ENCODE peak calls at places on chromosomes 11 and 22, in five cellular contexts. C is K562, Y is H1, K is GM12878, M is HepG2. N is an unnamed sample.

GRCh38 chr11:35478411-35479139 is 46.8 kb downstream of the PAMR1 start:
- DNase-seq in M (no peak), K (no peak), C (no peak), Y (no peak), N (no peak)

GRCh38 chr22:43239102-43239875 is 52.4 kb upstream of the TTLL12 start:
- DNase-seq in K (no peak), M (no peak), C (no peak), Y (no peak), N (no peak)

GRCh38 chr11:87972133-87972532 is 203.1 kb downstream of the RAB38 start:
- DNase-seq in Y (no peak), M (no peak), K (no peak), C (no peak), N (no peak)

GRCh38 chr11:126567419-126567818 is 211.9 kb downstream of the ST3GAL4 start:
- DNase-seq in Y (no peak), K (no peak), M (no peak), C (no peak), N (no peak)

GRCh38 chr22:40385041-40385782 is 14.8 kb downstream of the SGSM3 start:
- DNase-seq in M (no peak), Y (no peak), C (no peak), K (no peak), N (no peak)

GRCh38 chr11:47863189-47863892 is 15.2 kb upstream of the NUP160 start:
- DNase-seq in K (no peak), M (no peak), C (no peak), Y (no peak), N (no peak)

GRCh38 chr11:8290122-8290810 is 26.6 kb upstream of the LMO1 start:
- DNase-seq in K (no peak), Y (no peak), C (no peak), M (no peak), N (no peak)

GRCh38 chr11:124825876-124826275 is 25.7 kb upstream of the MSANTD2 start:
- DNase-seq in C (no peak), M (no peak), K (no peak), Y (no peak), N (no peak)

GRCh38 chr11:110070176-110070575 is 23.0 kb upstream of the ZC3H12C start:
- DNase-seq in C (no peak), K (no peak), M (no peak), Y (no peak), N (no peak)

GRCh38 chr11:64560941-64561340 is 30.1 kb upstream of the SLC22A12 start:
- DNase-seq in C (no peak), Y (no peak), M (no peak), K (no peak), N (no peak)

GRCh38 chr11:118885319-118885718 is 1.6 kb downstream of the CXCR5 start:
- DNase-seq in C (no peak), Y (no peak), M (no peak), K (no peak), N (no peak)

GRCh38 chr11:6437993-6438392 is 2.8 kb downstream of the HPX start:
- DNase-seq in M (no peak), Y (no peak), K (no peak), C (no peak), N (no peak)

GRCh38 chr11:6437423-6437822 is 3.4 kb downstream of the HPX start:
- DNase-seq in C (peak), K (no peak), Y (no peak), M (no peak), N (no peak)

GRCh38 chr11:6442441-6442840 is 1.7 kb upstream of the HPX start:
- DNase-seq in Y (no peak), M (no peak), C (no peak), K (no peak), N (no peak)

GRCh38 chr11:6440906-6441358 is at the start of gene HPX:
- DNase-seq in K (no peak), M (peak), Y (no peak), C (no peak), N (no peak)

DNA sequence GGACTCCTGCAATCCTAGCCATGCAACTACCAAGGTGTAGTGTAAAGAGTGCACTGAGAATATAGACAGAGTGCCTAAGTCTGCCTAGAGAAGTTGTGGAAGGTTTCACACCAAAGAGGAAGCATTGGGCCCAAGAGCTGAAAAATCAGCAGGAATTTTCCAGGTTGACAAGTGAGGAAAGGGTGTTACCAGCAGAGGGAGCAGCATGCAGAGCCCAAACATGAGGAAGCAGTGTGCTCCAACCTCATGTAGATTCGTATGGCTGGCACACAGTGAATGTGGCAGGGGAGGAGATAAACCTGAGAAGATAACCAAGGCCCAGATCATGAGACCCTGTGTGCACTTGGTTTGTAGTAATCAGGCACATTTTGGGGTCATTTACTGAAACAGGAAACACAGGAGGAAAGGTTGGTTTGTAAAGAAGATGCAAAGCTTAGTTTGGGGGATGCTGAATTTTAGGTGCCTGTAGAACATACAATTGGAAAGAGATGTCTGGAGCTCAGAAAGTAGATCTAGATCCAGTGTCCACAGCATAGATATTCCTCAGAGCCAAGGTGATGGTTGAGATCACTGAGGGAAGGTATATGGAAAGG is 1.7 kb downstream of the HPX start:
- DNase-seq in M (peak), C (peak), Y (no peak), K (no peak), N (peak)
- TF ChIP-seq SRF in M (no peak), C (no peak), Y (no peak), K (no peak), N (no peak)

GRCh38 chr11:112459001-112459400 is 198.3 kb upstream of the PLET1 start:
- DNase-seq in Y (no peak), C (no peak), K (no peak), M (no peak), N (no peak)
- TF ChIP-seq SRF in Y (no peak), C (no peak), K (no peak), M (no peak), N (no peak)

GRCh38 chr11:6646040-6646439 is 9.6 kb downstream of the DCHS1 start:
- DNase-seq in K (no peak), M (no peak), C (peak), Y (no peak), N (no peak)

GRCh38 chr11:6647282-6647679 is 8.3 kb downstream of the DCHS1 start:
- DNase-seq in Y (no peak), C (no peak), K (no peak), M (no peak), N (no peak)

GRCh38 chr11:6647836-6648235 is 7.8 kb downstream of the DCHS1 start:
- DNase-seq in Y (no peak), K (no peak), C (no peak), M (no peak), N (no peak)

GRCh38 chr11:6648505-6648904 is 7.1 kb downstream of the DCHS1 start:
- DNase-seq in Y (no peak), K (no peak), M (no peak), C (no peak), N (no peak)

DNA sequence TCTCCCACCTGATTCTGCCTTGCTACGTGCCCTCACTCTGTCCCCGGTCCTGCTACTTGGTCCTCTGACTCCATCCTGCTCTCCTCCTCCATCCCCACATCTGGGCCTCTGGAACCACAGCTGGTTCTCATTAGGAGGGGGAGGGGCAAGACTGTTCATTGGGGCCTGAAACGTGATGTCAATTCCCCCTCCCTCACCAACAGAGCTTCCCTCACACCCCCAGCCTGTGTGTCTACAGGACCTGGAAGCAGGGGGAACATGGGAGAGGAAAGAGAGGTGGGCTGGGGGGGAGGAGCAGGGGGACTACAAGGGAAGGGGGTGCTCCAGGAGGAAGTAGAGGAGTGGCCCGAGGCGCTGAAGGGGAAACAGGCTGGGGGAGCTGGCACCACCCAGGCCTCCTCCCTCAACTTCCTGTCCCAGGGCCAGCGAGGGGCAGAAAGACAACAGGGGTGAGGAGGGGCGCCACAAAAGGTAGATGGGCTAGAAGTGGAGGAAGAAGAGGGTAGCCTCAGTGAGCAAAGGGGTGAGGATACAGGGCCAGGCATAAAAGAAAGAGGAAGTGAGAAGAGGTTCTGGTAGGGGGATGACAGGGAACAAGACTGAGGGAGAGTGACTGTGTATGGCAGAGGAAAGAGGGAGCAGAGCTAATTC is 8.9 kb downstream of the DCHS1 start:
- DNase-seq in C (no peak), K (peak), Y (no peak), M (no peak), N (no peak)
- TF ChIP-seq SRF in C (no peak), K (no peak), Y (no peak), M (no peak), N (no peak)

GRCh38 chr11:83054904-83055380 is 16.8 kb downstream of the RAB30 start:
- DNase-seq in C (no peak), M (peak), K (no peak), Y (no peak), N (no peak)
- TF ChIP-seq SRF in C (no peak), M (no peak), K (no peak), Y (no peak), N (no peak)

GRCh38 chr22:36386351-36386899 is 1.3 kb downstream of the MYH9 start:
- DNase-seq in K (peak), C (no peak), Y (no peak), M (no peak), N (no peak)

GRCh38 chr22:36383110-36383581 is 4.6 kb downstream of the MYH9 start:
- DNase-seq in C (no peak), Y (no peak), M (no peak), K (peak), N (no peak)

GRCh38 chr22:36385491-36386350 is 2.0 kb downstream of the MYH9 start:
- DNase-seq in K (no peak), Y (no peak), M (peak), C (no peak), N (no peak)

GRCh38 chr22:36386900-36387663 is 685 bp downstream of the MYH9 start:
- DNase-seq in M (no peak), C (no peak), Y (no peak), K (no peak), N (no peak)

DNA sequence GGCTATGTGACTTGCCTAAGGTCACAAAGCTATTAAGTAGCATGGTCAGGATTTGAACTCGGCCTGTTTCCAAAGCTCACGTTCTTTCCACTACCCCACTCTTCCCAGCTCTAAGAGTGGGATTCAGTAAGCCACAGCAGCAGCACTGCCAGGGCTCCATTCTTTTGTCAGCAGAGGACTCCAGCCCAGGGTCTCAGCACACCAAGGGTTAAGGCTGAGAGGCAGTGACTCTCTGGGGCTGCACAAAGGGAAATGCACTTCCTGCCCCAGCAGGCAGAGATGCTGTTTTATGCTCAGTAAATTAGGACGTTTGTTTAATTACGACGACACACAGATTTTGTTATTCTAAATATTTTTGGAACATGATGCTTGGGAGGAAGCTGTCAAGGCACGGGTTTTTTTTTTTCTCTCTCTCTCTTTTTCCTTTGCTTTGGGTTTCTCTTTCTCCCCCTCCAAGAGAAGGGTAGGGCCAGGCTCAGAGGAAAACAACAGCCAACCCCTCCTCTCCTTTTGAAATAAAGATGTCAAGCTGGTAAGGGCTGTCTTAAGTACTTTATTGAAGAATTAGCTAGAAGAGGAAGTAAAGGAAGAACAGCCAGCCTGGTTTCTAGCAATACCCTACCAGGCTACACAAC is 2.9 kb downstream of the MYH9 start:
- DNase-seq in Y (no peak), C (no peak), K (no peak), M (no peak), N (no peak)
- TF ChIP-seq SRF in Y (no peak), C (no peak), K (no peak), M (no peak), N (no peak)

GRCh38 chr11:122747358-122747757 is 90.9 kb upstream of the CRTAM start:
- DNase-seq in M (no peak), C (no peak), K (no peak), Y (no peak), N (no peak)

GRCh38 chr11:122751298-122752070 is 86.8 kb upstream of the CRTAM start:
- DNase-seq in Y (no peak), K (no peak), C (no peak), M (no peak), N (no peak)

GRCh38 chr11:122746611-122747305 is 91.2 kb downstream of the UBASH3B start:
- DNase-seq in Y (no peak), C (no peak), M (no peak), K (no peak), N (no peak)

GRCh38 chr11:122750047-122750446 is 88.3 kb upstream of the CRTAM start:
- DNase-seq in K (no peak), Y (no peak), M (no peak), C (peak), N (no peak)

DNA sequence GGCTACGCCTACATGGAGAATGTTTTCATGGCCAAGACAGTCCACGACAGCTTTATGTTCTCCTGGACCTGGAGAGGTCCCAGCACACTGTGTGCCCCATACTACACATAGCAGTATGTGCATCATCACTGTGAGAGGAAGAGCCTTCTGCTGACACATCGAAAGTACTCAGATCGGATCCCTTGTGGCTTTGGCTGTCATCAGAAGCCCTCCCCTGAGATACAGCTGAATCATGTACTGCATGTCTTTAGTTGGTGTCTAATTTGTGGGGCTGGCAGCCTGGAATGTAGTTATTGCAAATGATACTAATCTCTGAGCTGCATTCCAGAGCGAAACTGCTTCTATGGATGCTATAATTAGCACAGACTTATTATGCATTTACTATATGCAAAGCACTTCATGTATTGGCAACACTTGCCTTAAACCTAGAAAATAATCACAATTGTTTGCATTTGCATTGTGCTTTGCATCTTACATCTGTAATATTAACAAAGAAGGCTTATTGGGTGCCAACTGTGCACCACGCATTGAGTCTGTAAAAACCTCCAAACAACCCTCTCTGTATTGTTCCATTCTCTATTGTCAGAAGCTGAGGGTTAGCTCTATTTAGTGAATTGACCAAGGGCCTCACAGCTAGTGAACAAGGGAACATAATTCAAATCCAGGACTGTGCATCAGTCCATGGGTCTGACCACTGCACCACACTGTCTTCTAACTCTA is 89.2 kb upstream of the CRTAM start:
- DNase-seq in Y (no peak), C (no peak), K (peak), M (no peak), N (no peak)
- TF ChIP-seq SRF in Y (no peak), C (no peak), K (no peak), M (no peak), N (no peak)

GRCh38 chr11:46414466-46414796 is 22.9 kb upstream of the CHRM4 start:
- DNase-seq in M (no peak), C (no peak), Y (no peak), K (no peak), N (no peak)
- TF ChIP-seq SRF in M (no peak), C (no peak), Y (no peak), K (no peak), N (no peak)

GRCh38 chr11:130737866-130738431 is 178.3 kb downstream of the SNX19 start:
- DNase-seq in Y (no peak), M (no peak), K (no peak), C (no peak), N (no peak)
- TF ChIP-seq SRF in Y (no peak), M (no peak), K (no peak), C (no peak), N (no peak)